ENCODE peak calls at places on chromosomes 11 and 22, in seven cellular contexts. D is activated CD8-positive, alpha-beta memory T cell treated with anti-CD3 and anti-CD28 coated beads, Interleukin-2, amount 50 U/mL, for 48 hours; H is stimulated activated CD8-positive, alpha-beta memory T cell treated with anti-CD3 and anti-CD28 coated beads, Interleukin-7, amount 100 ng/mL, for 1 hour; V is tibial nerve; J is activated naive CD4-positive, alpha-beta T cell; Q is adipocyte; O is fibroblast of pulmonary artery. S is an unnamed sample.

GRCh38 chr22:36590441-36591056 is 61.6 kb upstream of the EIF3D start:
- DNase-seq in O (no peak), V (no peak), Q (no peak), D (no peak), J (no peak), H (no peak), S (no peak)

GRCh38 chr11:134120921-134121526 is 52.2 kb downstream of the JAM3 start:
- DNase-seq in Q (peak), J (no peak), H (no peak), O (peak), D (no peak), V (peak), S (no peak)

GRCh38 chr11:44191322-44192014 is 96.0 kb downstream of the EXT2 start:
- DNase-seq in Q (no peak), H (no peak), J (no peak), D (no peak), O (no peak), V (no peak), S (no peak)

GRCh38 chr11:8086001-8086479 is 5.0 kb downstream of the TUB start:
- DNase-seq in O (no peak), H (no peak), Q (no peak), J (no peak), V (no peak), D (no peak), S (no peak)

GRCh38 chr11:113373981-113374560 is 13.5 kb upstream of the ANKK1 start:
- DNase-seq in Q (no peak), H (no peak), D (no peak), O (peak), V (no peak), J (no peak), S (no peak)

GRCh38 chr11:119907122-119907933 is 178.3 kb upstream of the NECTIN1 start:
- DNase-seq in D (no peak), V (no peak), J (no peak), Q (no peak), O (no peak), H (no peak), S (no peak)

GRCh38 chr11:109644158-109644557 is 222.2 kb downstream of the C11orf87 start:
- DNase-seq in H (no peak), D (no peak), Q (no peak), J (no peak), O (peak), V (no peak), S (no peak)

GRCh38 chr11:70153133-70153727 is 49.9 kb upstream of the FADD start:
- DNase-seq in Q (no peak), H (no peak), J (no peak), D (no peak), O (no peak), V (no peak), S (no peak)

GRCh38 chr11:103338621-103339484 is 229.6 kb downstream of the DYNC2H1 start:
- DNase-seq in J (no peak), V (no peak), O (peak), D (no peak), H (no peak), Q (peak), S (no peak)

GRCh38 chr11:77823775-77824174 is 2.8 kb downstream of the AAMDC start:
- DNase-seq in J (no peak), H (no peak), D (no peak), O (peak), Q (peak), V (no peak), S (no peak)

GRCh38 chr11:133992121-133992520 is 35.4 kb upstream of the IGSF9B start:
- DNase-seq in D (no peak), J (no peak), Q (no peak), O (no peak), V (no peak), H (no peak), S (no peak)

GRCh38 chr22:26845016-26845728 is 187.8 kb downstream of the MIAT start:
- DNase-seq in V (no peak), H (no peak), J (no peak), D (no peak), O (peak), Q (no peak), S (no peak)

GRCh38 chr22:44337658-44338004 is 24.9 kb upstream of the SHISAL1 start:
- DNase-seq in H (no peak), D (no peak), Q (peak), J (no peak), O (peak), V (no peak), S (no peak)

GRCh38 chr22:35057155-35057554 is 8.8 kb upstream of the ISX start:
- DNase-seq in Q (no peak), D (no peak), O (no peak), V (no peak), H (no peak), J (no peak), S (no peak)

GRCh38 chr11:119793335-119793984 is 64.5 kb upstream of the NECTIN1 start:
- DNase-seq in O (no peak), V (no peak), Q (peak), H (no peak), D (no peak), J (no peak), S (no peak)

GRCh38 chr22:46829140-46829891 is 66.9 kb downstream of the TBC1D22A start:
- DNase-seq in V (no peak), J (no peak), Q (peak), O (peak), D (no peak), H (no peak), S (no peak)

GRCh38 chr11:72562431-72562830 is 111.8 kb downstream of the PDE2A start:
- DNase-seq in J (no peak), D (no peak), H (no peak), O (no peak), V (no peak), Q (no peak), S (no peak)

GRCh38 chr11:103928040-103928555 is 108.3 kb upstream of the DDI1 start:
- DNase-seq in J (no peak), O (no peak), V (no peak), Q (no peak), D (no peak), H (no peak), S (no peak)

GRCh38 chr11:4740735-4741134 is 29.0 kb downstream of the OR51F1 start:
- DNase-seq in V (no peak), O (no peak), H (no peak), Q (no peak), J (no peak), D (no peak), S (no peak)

GRCh38 chr22:42919199-42919598 is 62.1 kb upstream of the ARFGAP3 start:
- DNase-seq in H (no peak), D (no peak), O (no peak), V (no peak), J (no peak), Q (peak), S (no peak)

GRCh38 chr11:61129608-61130523 is 27.6 kb downstream of the CD5 start:
- DNase-seq in V (peak), J (no peak), O (peak), Q (peak), H (peak), D (peak), S (no peak)

GRCh38 chr11:117878939-117879475 is 2.5 kb upstream of the FXYD6 start:
- DNase-seq in O (no peak), H (no peak), V (no peak), D (no peak), Q (no peak), J (no peak), S (no peak)

GRCh38 chr11:110921742-110922200 is 209.5 kb upstream of the ARHGAP20 start:
- DNase-seq in H (no peak), V (no peak), Q (peak), D (no peak), J (no peak), O (peak), S (no peak)

GRCh38 chr22:49983148-49984042 is 22.8 kb downstream of the PIM3 start:
- DNase-seq in O (no peak), V (no peak), H (no peak), J (no peak), D (peak), Q (no peak), S (no peak)

GRCh38 chr11:8066911-8067455 is 14.0 kb upstream of the TUB start:
- DNase-seq in D (peak), V (no peak), H (no peak), Q (no peak), J (no peak), O (peak), S (no peak)

GRCh38 chr11:91081440-91082088 is 858.7 kb upstream of the CHORDC1 start:
- DNase-seq in J (no peak), D (no peak), V (peak), Q (peak), H (no peak), O (peak), S (no peak)

GRCh38 chr22:39351689-39352214 is 2.0 kb downstream of the SYNGR1 start:
- DNase-seq in H (no peak), D (no peak), Q (peak), J (no peak), O (no peak), V (no peak), S (no peak)

GRCh38 chr11:85791326-85791990 is 19.5 kb downstream of the SYTL2 start:
- DNase-seq in H (no peak), J (no peak), D (no peak), Q (no peak), V (no peak), O (no peak), S (no peak)

GRCh38 chr11:132942611-132943324 is 589.5 kb downstream of the OPCML start:
- DNase-seq in D (no peak), J (no peak), Q (no peak), O (no peak), V (no peak), H (no peak), S (no peak)

GRCh38 chr11:78647986-78648875 is 73.6 kb upstream of the NARS2 start:
- DNase-seq in D (no peak), V (no peak), O (no peak), Q (no peak), J (no peak), H (no peak), S (no peak)

GRCh38 chr11:17421781-17422180 is 33.3 kb upstream of the KCNJ11 start:
- DNase-seq in H (no peak), O (no peak), V (no peak), D (no peak), Q (no peak), J (no peak), S (no peak)

GRCh38 chr11:8732748-8733241 is 50.2 kb downstream of the RPL27A start:
- DNase-seq in J (no peak), Q (peak), V (no peak), H (no peak), O (peak), D (no peak), S (no peak)

GRCh38 chr11:61054513-61054912 is 47.8 kb upstream of the CD5 start:
- DNase-seq in V (no peak), O (no peak), Q (no peak), J (no peak), D (peak), H (no peak), S (no peak)

GRCh38 chr11:7612661-7613393 is 60.5 kb downstream of the CYB5R2 start:
- DNase-seq in J (no peak), V (no peak), Q (peak), O (peak), D (peak), H (no peak), S (no peak)

GRCh38 chr11:32870676-32871075 is 21.9 kb upstream of the QSER1 start:
- DNase-seq in H (no peak), V (no peak), O (peak), D (no peak), J (no peak), Q (no peak), S (no peak)

GRCh38 chr22:50677493-50678217 is 5.0 kb downstream of the SHANK3 start:
- DNase-seq in D (no peak), H (no peak), Q (no peak), O (no peak), J (no peak), V (no peak), S (no peak)

GRCh38 chr11:95242202-95242989 is 11.4 kb upstream of the SESN3 start:
- DNase-seq in Q (no peak), O (no peak), H (no peak), D (no peak), J (no peak), V (no peak), S (no peak)

S was measured in cortex of kidney.